ENCODE peak calls at places on chromosomes 11 and 22, in seven cellular contexts. L is testis, P is psoas muscle, I is thoracic aorta, Z is cardiac muscle cell, S is A549, B is AG04450. J is an unnamed sample.

GRCh38 chr11:47766363-47767227 is 546 bp downstream of the FNBP4 start:
- DNase-seq in S (peak), Z (peak), L (peak), B (no peak), P (peak), I (no peak), J (peak)

GRCh38 chr11:17839973-17840611 is 105.5 kb downstream of the KCNC1 start:
- DNase-seq in S (no peak), P (peak), Z (no peak), B (no peak), L (no peak), I (no peak), J (no peak)

GRCh38 chr22:48104102-48104738 is 1341.8 kb downstream of the TBC1D22A start:
- DNase-seq in L (no peak), Z (no peak), P (no peak), I (no peak), B (no peak), S (no peak), J (no peak)

GRCh38 chr22:37421468-37421877 is 5.8 kb downstream of the ELFN2 start:
- DNase-seq in I (no peak), B (no peak), L (no peak), Z (no peak), P (no peak), S (no peak), J (no peak)

GRCh38 chr22:49735411-49736311 is 92.0 kb downstream of the BRD1 start:
- DNase-seq in S (no peak), P (no peak), B (no peak), Z (peak), L (no peak), I (no peak), J (peak)

GRCh38 chr11:33268945-33269567 is 11.9 kb downstream of the HIPK3 start:
- DNase-seq in P (no peak), I (no peak), L (no peak), Z (peak), B (no peak), S (no peak), J (no peak)

GRCh38 chr11:126149759-126150236 is 61.7 kb downstream of the RPUSD4 start:
- DNase-seq in L (no peak), Z (peak), S (no peak), B (no peak), P (no peak), I (no peak), J (no peak)

GRCh38 chr22:35601743-35602633 is 15.1 kb downstream of the MB start:
- DNase-seq in S (peak), L (peak), I (no peak), Z (peak), B (peak), P (peak), J (no peak)

GRCh38 chr11:19931141-19931767 is 218.6 kb downstream of the NAV2 start:
- DNase-seq in P (no peak), Z (peak), B (no peak), I (no peak), L (no peak), S (no peak), J (no peak)

GRCh38 chr11:129950319-129951034 is 52.2 kb downstream of the PRDM10 start:
- DNase-seq in I (no peak), P (peak), S (no peak), L (peak), B (peak), Z (peak), J (no peak)

GRCh38 chr22:23784215-23784732 is 2.5 kb upstream of the SMARCB1 start:
- DNase-seq in I (no peak), S (no peak), L (no peak), B (no peak), P (no peak), Z (no peak), J (no peak)

GRCh38 chr22:24107668-24108067 is 73.6 kb upstream of the SUSD2 start:
- DNase-seq in S (no peak), I (peak), B (peak), L (peak), Z (peak), P (peak), J (no peak)

GRCh38 chr11:114400222-114400973 is at the start of the genes C11orf71 and RBM7:
- DNase-seq in P (peak), Z (peak), I (peak), L (peak), S (peak), B (peak), J (peak)

GRCh38 chr11:6237903-6238302 is 986 bp upstream of the CNGA4 start:
- DNase-seq in P (no peak), Z (no peak), B (no peak), L (no peak), S (no peak), I (no peak), J (no peak)

GRCh38 chr22:49856766-49857618 is 3.3 kb downstream of the ZBED4 start:
- DNase-seq in P (no peak), B (no peak), I (no peak), Z (no peak), S (no peak), L (no peak), J (no peak)

GRCh38 chr11:30346068-30346688 is 23.3 kb downstream of the ARL14EP start:
- DNase-seq in Z (peak), S (peak), P (no peak), B (peak), I (no peak), L (no peak), J (no peak)

GRCh38 chr11:124717786-124718634 is 21.7 kb upstream of the NRGN start:
- DNase-seq in L (no peak), S (no peak), Z (peak), B (no peak), P (peak), I (no peak), J (no peak)

DNA sequence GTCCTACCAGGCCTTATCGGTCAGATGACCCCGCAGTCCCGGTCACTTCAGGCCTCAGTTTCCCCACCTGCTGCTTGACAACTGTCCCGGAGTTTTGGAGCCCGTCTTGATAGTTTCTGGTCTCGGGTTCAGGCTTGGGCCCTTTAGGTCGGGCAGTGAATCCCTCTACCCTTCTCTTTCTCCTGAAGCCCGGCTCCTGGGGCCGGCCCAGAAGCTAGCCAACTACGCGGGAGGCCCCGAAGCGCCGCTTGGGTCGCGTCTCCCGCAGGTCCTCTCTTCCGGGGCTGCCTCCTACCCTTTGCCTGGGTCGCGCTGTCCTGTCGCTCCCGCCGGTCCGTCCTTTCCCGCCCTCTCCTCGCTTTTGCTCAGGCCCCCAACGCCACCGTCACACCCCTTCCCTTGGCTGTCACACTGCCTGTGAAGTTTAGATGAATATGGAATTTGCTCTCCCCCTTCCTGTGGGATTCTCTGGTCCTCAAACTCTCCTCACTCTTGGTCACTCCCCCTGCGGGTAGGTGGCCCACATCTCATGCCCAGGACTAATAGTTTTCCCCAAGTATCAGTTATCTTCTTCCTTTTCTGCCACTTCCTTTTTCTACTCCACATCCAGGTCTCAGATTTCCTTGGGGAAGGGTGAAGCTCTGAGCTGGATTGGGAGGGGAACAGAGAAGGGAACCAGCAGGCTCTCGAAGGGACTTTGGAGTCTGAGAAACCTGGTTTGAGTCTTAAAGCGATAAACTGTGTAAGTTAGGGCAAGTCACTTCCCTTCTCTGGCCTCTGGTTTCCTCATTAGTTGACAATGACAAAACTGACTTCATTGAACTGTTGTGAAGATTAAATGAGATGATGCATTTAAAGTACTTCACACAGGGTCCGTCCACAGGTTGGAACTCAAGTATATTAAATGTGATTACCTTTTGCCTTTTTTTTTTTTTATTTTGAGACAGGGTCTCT is 791 bp downstream of the RAB1B start:
- DNase-seq in Z (peak), B (no peak), S (peak), L (no peak), P (no peak), I (no peak), J (no peak)
- TF ChIP-seq CTCF in Z (peak), B (peak), S (no peak), L (no peak), P (peak), I (no peak), J (peak)

GRCh38 chr22:43427296-43428004 is 15.6 kb downstream of the MPPED1 start:
- DNase-seq in I (no peak), B (no peak), Z (no peak), P (no peak), S (no peak), L (no peak), J (no peak)
- TF ChIP-seq CTCF in I (no peak), B (no peak), Z (no peak), P (no peak), S (no peak), L (no peak), J (no peak)

GRCh38 chr11:60705895-60706294 is 6.5 kb downstream of the MS4A8 start:
- DNase-seq in L (no peak), I (no peak), Z (no peak), S (no peak), B (no peak), P (no peak), J (no peak)

GRCh38 chr11:60703374-60703773 is 4.0 kb downstream of the MS4A8 start:
- DNase-seq in L (no peak), P (no peak), B (no peak), Z (no peak), I (no peak), S (no peak), J (no peak)

GRCh38 chr11:60699282-60699681 is at the start of gene MS4A8:
- DNase-seq in S (no peak), L (no peak), Z (no peak), P (no peak), B (no peak), I (no peak), J (no peak)

GRCh38 chr11:60700689-60701508 is 1.5 kb downstream of the MS4A8 start:
- DNase-seq in P (no peak), L (peak), S (peak), I (no peak), Z (peak), B (no peak), J (peak)

DNA sequence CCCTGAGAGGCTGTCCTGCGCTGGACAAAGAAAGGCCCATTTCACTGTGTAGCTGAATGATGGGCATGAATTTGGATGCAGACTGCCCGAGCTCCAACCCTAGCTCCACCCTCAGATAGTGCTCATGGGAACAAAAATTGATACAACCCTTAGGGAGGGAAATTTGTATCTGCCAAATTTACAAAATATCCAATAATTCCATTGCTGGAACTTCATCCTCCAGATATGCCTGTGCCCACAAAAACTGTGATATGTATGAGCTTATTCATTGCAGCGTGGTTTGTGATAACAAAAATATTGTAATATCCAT is 2.1 kb downstream of the MS4A8 start:
- DNase-seq in S (no peak), P (no peak), Z (no peak), L (no peak), I (no peak), B (no peak), J (no peak)
- TF ChIP-seq CTCF in S (no peak), P (no peak), Z (no peak), L (no peak), I (no peak), B (no peak), J (no peak)

GRCh38 chr11:75777461-75778110 is 9.0 kb downstream of the DGAT2 start:
- DNase-seq in P (no peak), S (no peak), L (no peak), Z (no peak), I (no peak), B (no peak), J (no peak)
- TF ChIP-seq CTCF in P (no peak), S (no peak), L (no peak), Z (no peak), I (no peak), B (no peak), J (no peak)

GRCh38 chr11:9276571-9276970 is 11.4 kb upstream of the DENND5A start:
- DNase-seq in B (no peak), I (no peak), P (no peak), L (no peak), Z (no peak), S (peak), J (no peak)

GRCh38 chr11:9277176-9277575 is 12.0 kb upstream of the DENND5A start:
- DNase-seq in Z (no peak), S (no peak), B (no peak), I (no peak), P (no peak), L (no peak), J (no peak)

GRCh38 chr11:9285850-9286587 is 20.9 kb upstream of the DENND5A start:
- DNase-seq in Z (no peak), L (no peak), S (no peak), I (no peak), B (no peak), P (no peak), J (no peak)

GRCh38 chr11:9280655-9281301 is 15.6 kb upstream of the DENND5A start:
- DNase-seq in S (no peak), Z (peak), I (no peak), P (no peak), B (no peak), L (no peak), J (no peak)
- TF ChIP-seq CTCF in S (no peak), Z (no peak), I (no peak), P (no peak), B (no peak), L (no peak), J (no peak)

GRCh38 chr22:29217827-29218757 is 12.4 kb downstream of the EMID1 start:
- DNase-seq in P (no peak), Z (no peak), S (no peak), I (no peak), B (no peak), L (no peak), J (no peak)

GRCh38 chr22:29215012-29215860 is 9.5 kb downstream of the EMID1 start:
- DNase-seq in Z (no peak), L (no peak), S (no peak), I (no peak), B (no peak), P (no peak), J (no peak)

GRCh38 chr22:29218758-29219408 is 13.2 kb downstream of the EMID1 start:
- DNase-seq in Z (no peak), P (no peak), I (no peak), L (no peak), S (no peak), B (no peak), J (no peak)

GRCh38 chr22:29216011-29216872 is 10.5 kb downstream of the EMID1 start:
- DNase-seq in B (no peak), I (no peak), S (no peak), Z (no peak), L (no peak), P (no peak), J (no peak)

GRCh38 chr22:29216873-29217666 is 11.4 kb downstream of the EMID1 start:
- DNase-seq in P (peak), I (no peak), Z (peak), S (peak), B (peak), L (peak), J (no peak)
- TF ChIP-seq CTCF in P (no peak), I (no peak), Z (no peak), S (no peak), B (no peak), L (no peak), J (no peak)

GRCh38 chr11:79670846-79671245 is 230.0 kb upstream of the TENM4 start:
- DNase-seq in S (no peak), I (no peak), Z (no peak), L (no peak), P (no peak), B (no peak), J (no peak)
- TF ChIP-seq CTCF in S (no peak), I (no peak), Z (no peak), L (no peak), P (no peak), B (no peak), J (no peak)

GRCh38 chr11:46345881-46346484 is 1.3 kb upstream of the DGKZ start:
- DNase-seq in P (no peak), L (no peak), I (no peak), B (no peak), S (no peak), Z (no peak), J (no peak)

GRCh38 chr11:46345131-46345597 is 2.1 kb upstream of the DGKZ start:
- DNase-seq in B (no peak), S (no peak), P (no peak), L (no peak), Z (no peak), I (no peak), J (no peak)

GRCh38 chr11:46347637-46348311 is 511 bp downstream of the DGKZ start:
- DNase-seq in Z (no peak), I (no peak), S (no peak), P (peak), L (no peak), B (no peak), J (no peak)

GRCh38 chr11:46348566-46348981 is 1.3 kb downstream of the DGKZ start:
- DNase-seq in Z (no peak), S (no peak), B (no peak), L (no peak), I (no peak), P (no peak), J (no peak)

DNA sequence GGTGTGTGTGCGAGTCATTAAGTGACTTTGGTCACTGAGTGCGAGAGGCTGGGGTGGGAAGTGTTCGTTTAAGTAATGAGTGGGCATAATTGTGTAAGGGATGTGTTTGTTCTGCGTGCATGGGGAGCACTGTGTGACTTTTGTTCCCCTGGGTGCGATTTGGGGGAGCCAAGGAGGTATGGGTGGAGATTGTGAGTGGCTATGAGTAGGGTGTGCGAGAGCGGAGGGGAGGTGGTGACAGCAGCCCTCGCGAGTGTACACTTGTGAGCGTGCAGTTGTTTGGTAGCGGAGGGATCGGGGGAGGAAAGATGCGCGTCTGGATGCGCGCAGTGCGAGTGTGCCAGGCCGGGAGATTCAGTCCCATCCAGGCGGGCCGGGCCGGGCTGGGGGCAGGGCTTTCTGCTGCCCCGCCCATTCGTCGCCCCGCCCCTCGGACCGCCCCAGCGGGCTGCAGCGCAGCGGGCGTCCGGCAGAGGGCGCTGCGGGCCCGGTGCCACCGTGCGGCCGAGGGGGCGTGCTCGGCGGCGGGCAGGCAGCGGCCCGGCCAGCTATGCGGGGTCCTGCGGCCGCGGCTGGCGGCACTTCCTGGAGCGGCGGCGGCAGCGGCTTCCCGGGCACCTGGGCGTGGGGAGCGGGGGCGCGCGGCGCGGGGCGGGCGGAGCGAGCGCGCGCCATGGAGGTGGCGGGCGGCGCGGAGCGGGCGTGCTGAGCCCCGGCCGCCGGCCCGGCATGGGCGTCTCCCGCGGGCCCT is at the start of gene DGKZ:
- DNase-seq in I (no peak), Z (peak), B (no peak), P (peak), S (peak), L (peak), J (peak)
- TF ChIP-seq CTCF in I (peak), Z (peak), B (peak), P (peak), S (peak), L (peak), J (peak)

J was measured in neural crest cell.